ENCODE peak calls at places on chromosomes 6 and 20, in six cellular contexts. C is A549, S is SK-N-SH, N is neural progenitor cell, O is fibroblast of lung, J is stomach. F is an unnamed sample.

GRCh38 chr6:131761061-131761761 is 46.6 kb upstream of the ENPP1 start:
- DNase-seq in C (no peak), S (no peak), N (no peak), O (peak), J (no peak), F (peak)

GRCh38 chr20:43463864-43464785 is 6.4 kb downstream of the SRSF6 start:
- DNase-seq in C (no peak), S (no peak), N (no peak), O (no peak), J (no peak), F (no peak)

GRCh38 chr20:38812915-38813573 is 7.5 kb downstream of the PPP1R16B start:
- DNase-seq in C (no peak), S (no peak), N (no peak), O (no peak), J (no peak), F (no peak)

GRCh38 chr6:47246556-47246955 is 63.1 kb downstream of the TNFRSF21 start:
- DNase-seq in C (no peak), S (no peak), N (no peak), O (no peak), J (no peak), F (no peak)

GRCh38 chr6:69866351-69867074 is at the start of gene COL19A1:
- DNase-seq in C (no peak), S (peak), N (peak), O (peak), J (no peak), F (no peak)

GRCh38 chr6:32993363-32993973 is 15.9 kb downstream of the HLA-DOA start:
- DNase-seq in C (no peak), S (no peak), N (no peak), O (no peak), J (no peak), F (no peak)

GRCh38 chr6:1729133-1729751 is 119.5 kb downstream of the FOXC1 start:
- DNase-seq in C (no peak), S (no peak), N (no peak), O (peak), J (no peak), F (no peak)

GRCh38 chr6:36128793-36129192 is 1.5 kb upstream of the MAPK13 start:
- DNase-seq in C (no peak), S (no peak), N (no peak), O (no peak), J (no peak), F (no peak)

GRCh38 chr6:140464720-140465119 is 1090.3 kb upstream of the CITED2 start:
- DNase-seq in C (no peak), S (no peak), N (no peak), O (no peak), J (no peak), F (no peak)

GRCh38 chr20:36439040-36439730 is 102.1 kb upstream of the MYL9 start:
- DNase-seq in C (peak), S (peak), N (peak), O (peak), J (peak), F (peak)

GRCh38 chr20:10603971-10604864 is 69.6 kb downstream of the JAG1 start:
- DNase-seq in C (peak), S (no peak), N (peak), O (peak), J (no peak), F (peak)

GRCh38 chr6:26408828-26409730 is 7.0 kb downstream of the BTN3A1 start:
- DNase-seq in C (no peak), S (no peak), N (no peak), O (no peak), J (no peak), F (no peak)

GRCh38 chr6:14518515-14519217 is 401.1 kb downstream of the CD83 start:
- DNase-seq in C (no peak), S (peak), N (no peak), O (peak), J (no peak), F (no peak)

DNA sequence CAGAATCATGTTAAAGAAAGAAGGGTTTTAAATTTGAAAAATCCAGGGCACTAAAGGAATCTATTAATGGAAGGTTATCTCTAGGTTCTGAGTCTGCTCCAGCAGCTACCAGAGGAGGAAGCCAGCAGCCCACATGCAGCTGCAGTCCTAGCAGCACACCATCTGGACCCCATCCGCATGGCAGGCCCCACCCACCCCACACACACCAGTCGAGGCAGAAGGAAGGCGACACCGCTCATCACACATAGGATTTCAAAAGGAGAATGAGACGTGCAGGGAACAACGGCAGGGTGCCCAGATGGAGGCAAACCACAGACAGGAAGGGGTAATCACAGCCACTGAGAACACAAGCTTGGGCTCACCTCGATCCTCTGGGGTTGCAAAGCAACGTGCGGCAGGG is 78.9 kb downstream of the GINS1 start:
- DNase-seq in C (no peak), S (peak), N (no peak), O (peak), J (no peak), F (no peak)
- TF ChIP-seq CTCF in C (no peak), S (no peak), N (no peak), O (no peak), J (no peak), F (no peak)

DNA sequence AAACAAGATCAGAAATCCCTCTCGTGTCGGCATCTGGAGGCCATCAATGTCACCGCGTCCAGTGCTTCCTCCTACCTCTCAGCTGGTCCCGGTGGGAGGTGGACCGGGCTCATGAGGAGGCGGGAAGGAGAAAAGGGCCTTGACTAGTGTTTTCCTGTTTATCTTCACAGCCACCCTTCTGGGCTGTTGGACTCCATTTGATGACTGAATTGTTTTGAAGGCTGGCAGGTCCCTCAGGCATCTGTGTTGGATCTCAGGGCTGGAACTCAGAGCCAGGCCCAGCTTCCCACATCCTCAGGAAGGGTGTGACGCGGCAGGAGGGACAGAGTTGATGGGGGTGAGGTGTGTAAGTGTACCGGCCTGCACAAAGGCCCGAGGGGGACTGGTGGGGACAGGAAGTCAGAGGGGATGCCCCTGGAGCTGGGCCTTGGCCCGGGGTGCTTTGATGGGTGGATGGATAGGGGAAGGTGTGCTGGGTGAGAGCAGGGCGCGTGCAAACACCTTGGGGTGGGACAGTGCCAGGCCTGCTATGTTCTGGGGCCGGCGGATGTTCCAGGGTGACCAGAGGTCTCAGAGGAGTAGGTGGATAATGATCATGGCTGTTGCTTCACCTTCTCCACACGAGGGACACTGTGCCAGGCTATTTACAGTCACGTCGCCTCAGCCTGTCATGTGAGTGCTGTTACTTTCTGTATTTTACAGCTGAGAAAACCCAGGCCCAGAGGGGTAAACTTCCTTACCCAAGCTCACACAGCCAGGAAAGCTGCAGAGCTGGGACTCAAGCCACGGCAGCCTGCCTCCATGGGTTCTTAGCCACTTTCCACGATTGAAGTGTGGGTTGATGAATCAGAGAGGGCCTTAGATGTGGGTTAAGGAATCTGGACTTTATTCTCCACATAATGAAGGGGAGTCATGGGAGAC is 17.9 kb upstream of the CHMP4B start:
- DNase-seq in C (no peak), S (no peak), N (no peak), O (peak), J (no peak), F (no peak)
- H3K27ac ChIP-seq in C (no peak), S (no peak), N (no peak), O (no peak), J (no peak), F (no peak)

DNA sequence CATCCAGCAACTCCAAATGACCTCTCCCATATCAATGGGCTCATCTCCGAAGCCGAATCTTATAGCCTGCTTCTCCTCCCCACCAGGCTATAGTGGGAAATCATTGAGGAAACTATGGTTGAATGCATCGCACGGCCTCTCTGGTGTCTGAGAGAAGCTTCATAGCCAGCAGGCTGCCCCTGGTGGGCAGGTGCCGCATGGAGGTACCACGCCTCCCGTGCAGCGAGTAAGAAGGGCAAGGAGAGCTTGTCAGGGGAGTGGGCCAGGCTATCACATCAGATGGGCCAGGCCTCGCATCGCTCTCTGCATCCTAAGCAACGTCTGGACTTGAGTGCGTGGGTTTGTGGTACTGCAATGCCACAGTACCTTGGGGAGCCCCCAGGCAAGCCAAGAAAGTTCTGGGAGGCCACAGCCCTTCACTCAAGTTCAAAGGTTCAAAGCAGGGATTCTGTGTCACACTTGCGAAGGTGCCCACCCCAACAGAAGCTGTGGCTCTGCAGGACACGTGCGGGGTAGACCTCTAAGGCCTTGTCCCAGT is 8.6 kb upstream of the IRF4 start:
- DNase-seq in C (no peak), S (no peak), N (no peak), O (no peak), J (no peak), F (no peak)
- TF ChIP-seq CTCF in C (no peak), S (no peak), N (no peak), O (no peak), J (no peak), F (no peak)

GRCh38 chr6:19587238-19587942 is 249.8 kb upstream of the ID4 start:
- DNase-seq in C (no peak), S (no peak), N (no peak), O (no peak), J (no peak), F (no peak)
- H3K27ac ChIP-seq in C (no peak), S (no peak), N (no peak), O (no peak), J (no peak), F (no peak)